ENCODE peak calls at places on chromosomes 4 and X, in four cellular contexts. L, W, K and S are unnamed samples.

GRCh38 chr4:7973545-7973981 is 33.9 kb upstream of the AFAP1 start:
- DNase-seq in L (no peak), W (no peak), K (no peak), S (no peak)

GRCh38 chrX:103556941-103557340 is 28.4 kb upstream of the TCEAL4 start:
- DNase-seq in L (no peak), W (no peak), K (peak; percentile 1), S (no peak)

GRCh38 chrX:72461288-72461687 is 111.4 kb downstream of the HDAC8 start:
- DNase-seq in L (no peak), W (no peak), K (no peak), S (no peak)

GRCh38 chrX:101417190-101417589 is 9.2 kb downstream of the HNRNPH2 start:
- DNase-seq in L (no peak), W (no peak), K (no peak), S (no peak)

GRCh38 chrX:3191821-3192220 is 150.6 kb downstream of the ARSF start:
- DNase-seq in L (no peak), W (no peak), K (no peak), S (no peak)

GRCh38 chr4:83240379-83240875 is 44.2 kb downstream of the COQ2 start:
- DNase-seq in L (no peak), W (peak; percentile 96), K (no peak), S (no peak)

GRCh38 chr4:8118035-8118434 is 40.6 kb downstream of the ABLIM2 start:
- DNase-seq in L (no peak), W (no peak), K (no peak), S (no peak)

GRCh38 chr4:70741872-70742271 is 20.1 kb downstream of the RUFY3 start:
- DNase-seq in L (no peak), W (no peak), K (no peak), S (no peak)

GRCh38 chrX:13894888-13895564 is 78.1 kb upstream of the GPM6B start:
- DNase-seq in L (no peak), W (no peak), K (no peak), S (no peak)

GRCh38 chr4:647481-647880 is 22.1 kb downstream of the PDE6B start:
- DNase-seq in L (no peak), W (no peak), K (no peak), S (no peak)

GRCh38 chrX:45566456-45566855 is 365.8 kb upstream of the DIPK2B start:
- DNase-seq in L (no peak), W (no peak), K (no peak), S (no peak)

GRCh38 chr4:179872751-179873150 is 2370.5 kb upstream of the TENM3 start:
- DNase-seq in L (no peak), W (no peak), K (no peak), S (no peak)

GRCh38 chr4:159199827-159200226 is 96.9 kb downstream of the RAPGEF2 start:
- DNase-seq in L (no peak), W (no peak), K (no peak), S (no peak)

GRCh38 chr4:100929753-100930152 is 411.9 kb upstream of the EMCN start:
- DNase-seq in L (no peak), W (no peak), K (no peak), S (no peak)

GRCh38 chrX:39896951-39897740 is 200.6 kb downstream of the BCOR start:
- DNase-seq in L (peak; percentile 52), W (no peak), K (peak; percentile 24), S (no peak)

GRCh38 chr4:74501579-74501978 is 56.6 kb downstream of the AREG start:
- DNase-seq in L (no peak), W (no peak), K (no peak), S (no peak)

GRCh38 chrX:47243351-47243750 is 10.5 kb downstream of the USP11 start:
- DNase-seq in L (no peak), W (no peak), K (no peak), S (no peak)

GRCh38 chrX:31420711-31421151 is 348.9 kb upstream of the FTHL17 start:
- DNase-seq in L (no peak), W (no peak), K (no peak), S (no peak)

GRCh38 chrX:63809158-63809557 is 24.1 kb upstream of the ARHGEF9 start:
- DNase-seq in L (no peak), W (no peak), K (no peak), S (no peak)

GRCh38 chr4:126784966-126785580 is 847.7 kb upstream of the INTU start:
- DNase-seq in L (no peak), W (no peak), K (no peak), S (no peak)

GRCh38 chr4:111213520-111213919 is 590.6 kb upstream of the PITX2 start:
- DNase-seq in L (no peak), W (no peak), K (peak; percentile 1), S (no peak)

GRCh38 chrX:39667746-39668507 is 429.8 kb downstream of the BCOR start:
- DNase-seq in L (no peak), W (no peak), K (no peak), S (no peak)

GRCh38 chrX:8366491-8366890 is 98.1 kb upstream of the VCX3B start:
- DNase-seq in L (no peak), W (no peak), K (no peak), S (no peak)

GRCh38 chr4:155072417-155072816 is 136.0 kb upstream of the NPY2R start:
- DNase-seq in L (no peak), W (no peak), K (no peak), S (no peak)

GRCh38 chr4:3202836-3203820 is 45.8 kb upstream of the MSANTD1 start:
- DNase-seq in L (no peak), W (no peak), K (peak; percentile 56), S (no peak)

GRCh38 chr4:111492501-111492900 is 652.8 kb upstream of the FAM241A start:
- DNase-seq in L (no peak), W (no peak), K (no peak), S (no peak)

GRCh38 chr4:145098675-145099037 is 545 bp downstream of the ABCE1 start:
- DNase-seq in L (no peak), W (no peak), K (peak; percentile 56), S (no peak)

GRCh38 chr4:128686032-128686465 is 123.5 kb upstream of the JADE1 start:
- DNase-seq in L (no peak), W (no peak), K (peak; percentile 20), S (peak; percentile 71)
- TF ChIP-seq HDAC6 in L (no peak), W (no peak), K (no peak), S (no peak)

GRCh38 chr4:171812377-171813194 is 618 bp upstream of the GALNTL6 start:
- DNase-seq in L (no peak), W (no peak), K (no peak), S (no peak)
- TF ChIP-seq EZH2 in L (peak; percentile 68), W (no peak), K (no peak), S (no peak)

DNA sequence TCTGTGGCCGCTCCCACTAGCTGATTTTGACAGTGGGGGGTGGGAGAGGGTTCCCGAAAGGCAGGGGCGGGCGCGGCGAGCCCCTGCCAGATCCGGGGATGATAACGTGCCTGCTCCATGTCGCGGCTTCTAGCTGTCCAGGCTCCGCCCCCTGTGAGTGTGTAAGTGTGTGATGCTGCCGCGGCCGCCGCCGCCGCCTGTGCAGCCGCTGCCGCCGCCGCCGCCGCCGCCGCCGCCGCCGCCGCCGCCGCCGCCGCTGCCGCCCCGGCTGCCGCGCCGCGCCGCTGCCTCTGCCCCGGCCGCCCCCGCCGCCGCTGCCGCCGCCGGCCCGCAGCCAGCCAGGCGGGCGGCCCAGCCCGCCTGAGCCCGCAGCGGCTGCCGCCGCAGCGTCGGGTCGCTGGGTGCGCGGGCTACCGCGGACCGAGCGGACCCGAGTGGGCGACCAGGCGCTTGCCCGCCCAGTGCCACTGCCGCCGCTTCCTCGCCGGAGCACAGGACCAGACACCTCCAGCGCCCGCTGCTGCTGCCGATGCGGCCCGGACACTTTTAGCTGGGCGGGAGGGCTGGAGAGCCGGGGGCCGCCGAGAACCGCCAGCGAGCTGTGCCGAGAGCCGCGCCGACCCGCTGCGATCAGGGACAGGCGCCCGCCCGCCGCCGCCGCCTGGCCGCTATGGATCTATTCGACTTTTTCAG is at the start of gene AFF2:
- DNase-seq in L (peak; percentile 58), W (no peak), K (no peak), S (no peak)
- TF ChIP-seq CBX5 in L (no peak), W (no peak), K (no peak), S (no peak)

DNA sequence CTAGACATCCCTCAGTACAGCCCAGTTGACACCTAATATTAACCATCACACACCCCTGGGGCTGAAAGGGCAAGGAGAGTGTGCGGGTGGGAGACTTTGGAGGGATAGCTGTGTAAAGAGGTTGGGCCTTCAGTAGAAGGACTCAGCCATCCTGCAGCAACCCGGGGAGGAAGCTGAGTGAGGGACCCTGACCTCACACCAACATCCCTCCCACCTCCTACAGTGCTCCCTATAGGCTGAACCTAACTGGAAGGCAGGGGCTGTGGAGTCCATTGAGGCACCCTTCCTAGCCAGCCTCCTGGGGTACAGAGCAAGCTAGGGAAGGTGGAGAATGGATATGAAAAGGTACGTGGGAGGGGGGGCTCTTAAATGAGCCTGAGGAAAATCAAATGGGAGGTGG is 276.3 kb downstream of the PTTG2 start:
- DNase-seq in L (peak; percentile 33), W (no peak), K (no peak), S (no peak)
- TF ChIP-seq HDAC6 in L (no peak), W (no peak), K (no peak), S (no peak)

GRCh38 chr4:2138846-2139500 is 79.8 kb downstream of the NAT8L start:
- DNase-seq in L (no peak), W (no peak), K (no peak), S (no peak)

GRCh38 chr4:2142630-2143427 is 83.7 kb downstream of the NAT8L start:
- DNase-seq in L (no peak), W (no peak), K (no peak), S (no peak)

GRCh38 chr4:2136736-2137135 is 77.6 kb downstream of the NAT8L start:
- DNase-seq in L (no peak), W (no peak), K (no peak), S (no peak)

GRCh38 chr4:2141762-2142520 is 82.8 kb downstream of the NAT8L start:
- DNase-seq in L (no peak), W (no peak), K (no peak), S (no peak)

GRCh38 chr4:2141022-2141761 is 82.1 kb downstream of the NAT8L start:
- DNase-seq in L (no peak), W (peak; percentile 35), K (no peak), S (no peak)
- TF ChIP-seq EZH2 in L (no peak), W (no peak), K (no peak), S (no peak)

DNA sequence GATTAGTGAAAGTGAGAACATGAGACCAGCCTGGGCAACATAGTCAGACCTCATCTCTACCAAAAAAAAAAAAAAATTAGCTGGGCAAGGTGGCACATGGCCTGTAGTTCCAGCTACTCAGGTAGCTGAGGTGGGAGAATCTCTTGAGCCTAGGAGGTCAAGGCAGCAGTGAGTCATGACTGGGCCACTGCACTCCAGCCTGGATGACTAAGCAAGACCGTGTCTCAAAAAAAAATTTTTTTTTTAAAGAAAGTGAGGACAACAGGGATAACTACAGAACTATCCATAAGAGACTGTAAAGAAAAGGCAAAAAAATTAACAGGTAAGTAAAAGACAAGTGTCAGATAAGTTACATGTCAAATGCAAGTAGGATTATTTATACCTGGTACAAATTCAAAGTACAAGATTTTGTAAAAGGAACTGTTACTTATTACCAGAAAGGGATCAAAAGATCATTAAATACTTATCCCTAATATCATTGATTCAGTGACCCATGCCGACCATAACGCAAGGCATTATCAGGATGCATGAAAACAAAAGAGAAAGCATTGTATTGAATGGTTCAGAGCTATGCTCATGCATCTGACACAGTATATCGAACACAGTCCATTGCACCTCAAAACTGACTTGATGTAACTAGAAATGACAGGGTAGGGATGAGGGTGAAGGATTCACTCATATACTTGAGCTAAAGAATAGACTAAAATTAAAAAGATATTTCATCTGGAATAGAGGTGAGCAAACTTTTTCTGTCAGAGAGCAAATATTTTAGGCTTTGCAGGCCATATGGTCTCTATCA is 13.3 kb upstream of the SPP1 start:
- DNase-seq in L (no peak), W (no peak), K (no peak), S (no peak)
- TF ChIP-seq CBX5 in L (no peak), W (no peak), K (no peak), S (no peak)

GRCh38 chr4:53346920-53347852 is 18.7 kb downstream of the SCFD2 start:
- DNase-seq in L (no peak), W (no peak), K (no peak), S (no peak)
- TF ChIP-seq HDAC6 in L (no peak), W (no peak), K (no peak), S (no peak)